ENCODE peak calls at places on chromosomes 16 and 17, in four cellular contexts. X is stomach, Z is HCT116, E is Panc1. B is an unnamed sample.

GRCh38 chr17:39769974-39770587 is 32.3 kb downstream of the GRB7 start:
- DNase-seq in Z (peak), E (peak), X (no peak), B (no peak)

GRCh38 chr16:54462766-54463165 is 176.2 kb upstream of the IRX3 start:
- DNase-seq in X (no peak), Z (no peak), E (no peak), B (no peak)

GRCh38 chr16:86578056-86578455 is 293 bp upstream of the FOXL1 start:
- DNase-seq in Z (no peak), E (no peak), X (no peak), B (no peak)

GRCh38 chr17:45260204-45260783 is 1.6 kb downstream of the SPATA32 start:
- DNase-seq in E (no peak), X (no peak), Z (no peak), B (no peak)

GRCh38 chr17:45171338-45172231 is 9.9 kb downstream of the HEXIM2 start:
- DNase-seq in E (no peak), Z (no peak), X (peak), B (no peak)

GRCh38 chr17:83006515-83007455 is 72.6 kb upstream of the METRNL start:
- DNase-seq in X (no peak), Z (no peak), E (no peak), B (no peak)

GRCh38 chr17:61461967-61462733 is 9.9 kb downstream of the TBX4 start:
- DNase-seq in E (no peak), X (no peak), Z (no peak), B (no peak)

GRCh38 chr16:50496990-50497389 is 51.2 kb upstream of the NKD1 start:
- DNase-seq in X (no peak), E (no peak), Z (no peak), B (no peak)

GRCh38 chr17:29846298-29846697 is 83.7 kb downstream of the SSH2 start:
- DNase-seq in E (no peak), Z (no peak), X (no peak), B (no peak)

GRCh38 chr17:78753316-78754250 is 28.5 kb downstream of the CYTH1 start:
- DNase-seq in Z (no peak), E (no peak), X (no peak), B (no peak)

GRCh38 chr17:1460233-1460632 is 4.2 kb upstream of the CRK start:
- DNase-seq in Z (no peak), E (peak), X (peak), B (no peak)

GRCh38 chr17:4956493-4957061 is 5.7 kb downstream of the ENO3 start:
- DNase-seq in Z (no peak), X (peak), E (no peak), B (no peak)

GRCh38 chr17:38893612-38894011 is 23.8 kb downstream of the LASP1 start:
- DNase-seq in Z (no peak), X (no peak), E (no peak), B (no peak)

GRCh38 chr17:5508855-5509254 is 22.5 kb downstream of the MIS12 start:
- DNase-seq in E (no peak), X (no peak), Z (no peak), B (no peak)

GRCh38 chr17:347309-347708 is 5.3 kb downstream of the RPH3AL start:
- DNase-seq in Z (no peak), E (no peak), X (no peak), B (no peak)

GRCh38 chr17:57915980-57916757 is 39.0 kb downstream of the CUEDC1 start:
- DNase-seq in E (no peak), X (no peak), Z (no peak), B (no peak)

GRCh38 chr17:37650419-37651003 is 7.3 kb upstream of the DDX52 start:
- DNase-seq in Z (peak), X (no peak), E (no peak), B (no peak)

GRCh38 chr16:86836503-86837125 is 258.3 kb downstream of the FOXL1 start:
- DNase-seq in E (no peak), Z (no peak), X (no peak), B (no peak)

GRCh38 chr16:76157629-76158028 is 119.6 kb upstream of the CNTNAP4 start:
- DNase-seq in X (no peak), Z (no peak), E (no peak), B (no peak)

GRCh38 chr16:11145173-11145820 is 110.7 kb downstream of the SOCS1 start:
- DNase-seq in Z (no peak), E (no peak), X (no peak), B (no peak)

GRCh38 chr16:54282202-54282922 is 4.2 kb downstream of the IRX3 start:
- DNase-seq in X (peak), E (no peak), Z (peak), B (peak)

GRCh38 chr17:2393184-2393953 is 7.5 kb downstream of the MNT start:
- DNase-seq in E (no peak), X (peak), Z (no peak), B (peak)

GRCh38 chr17:45070809-45071208 is 9.7 kb downstream of the NMT1 start:
- DNase-seq in Z (no peak), E (no peak), X (no peak), B (no peak)

GRCh38 chr17:1813088-1813487 is 16.6 kb downstream of the SMYD4 start:
- DNase-seq in X (no peak), E (no peak), Z (no peak), B (no peak)

GRCh38 chr17:17766351-17767095 is 70.3 kb downstream of the SREBF1 start:
- DNase-seq in X (no peak), Z (no peak), E (no peak), B (no peak)

GRCh38 chr17:28738680-28739384 is 5.0 kb upstream of the TRAF4 start:
- DNase-seq in X (no peak), Z (no peak), E (no peak), B (no peak)

GRCh38 chr16:87233928-87234327 is 83.3 kb downstream of the C16orf95 start:
- DNase-seq in X (no peak), E (no peak), Z (no peak), B (no peak)

GRCh38 chr17:21233581-21234337 is 19.5 kb downstream of the NATD1 start:
- DNase-seq in X (no peak), E (no peak), Z (no peak), B (no peak)

GRCh38 chr16:12729448-12729847 is 74.2 kb downstream of the CPPED1 start:
- DNase-seq in E (no peak), Z (no peak), X (no peak), B (no peak)

GRCh38 chr17:78555741-78556401 is 21.3 kb downstream of the DNAH17 start:
- DNase-seq in Z (no peak), X (no peak), E (no peak), B (no peak)

GRCh38 chr17:50564916-50565315 is 4.4 kb downstream of the CACNA1G start:
- DNase-seq in Z (no peak), X (no peak), E (no peak), B (peak)
- TF ChIP-seq POLR2AphosphoS5 in Z (no peak), X (no peak), E (no peak), B (no peak)

GRCh38 chr17:68029512-68030215 is 5.9 kb upstream of the KPNA2 start:
- DNase-seq in Z (no peak), X (no peak), E (no peak), B (no peak)
- TF ChIP-seq POLR2AphosphoS5 in Z (no peak), X (no peak), E (no peak), B (no peak)

GRCh38 chr17:81710514-81711308 is 1.4 kb upstream of the SLC25A10 start:
- DNase-seq in X (no peak), E (no peak), Z (no peak), B (no peak)
- TF ChIP-seq POLR2AphosphoS5 in X (no peak), E (peak), Z (no peak), B (no peak)

GRCh38 chr16:78458588-78458987 is 359.1 kb downstream of the WWOX start:
- DNase-seq in X (no peak), E (no peak), Z (no peak), B (no peak)

GRCh38 chr16:78462261-78463208 is 363.1 kb downstream of the WWOX start:
- DNase-seq in E (no peak), Z (no peak), X (no peak), B (no peak)

GRCh38 chr16:78461087-78461486 is 361.6 kb downstream of the WWOX start:
- DNase-seq in E (no peak), Z (no peak), X (no peak), B (no peak)

GRCh38 chr16:78461496-78461938 is 362.1 kb downstream of the WWOX start:
- DNase-seq in Z (no peak), X (no peak), E (no peak), B (no peak)

GRCh38 chr16:78460428-78460827 is 361.0 kb downstream of the WWOX start:
- DNase-seq in E (no peak), X (no peak), Z (no peak), B (no peak)
- TF ChIP-seq POLR2AphosphoS5 in E (no peak), X (no peak), Z (no peak), B (no peak)

GRCh38 chr17:7410634-7411426 is 3.2 kb downstream of the NLGN2 start:
- DNase-seq in E (no peak), X (no peak), Z (no peak), B (no peak)
- TF ChIP-seq POLR2AphosphoS5 in E (no peak), X (no peak), Z (no peak), B (no peak)

GRCh38 chr17:71114911-71115668 is 945.8 kb downstream of the KCNJ2 start:
- DNase-seq in E (no peak), Z (no peak), X (no peak), B (no peak)
- TF ChIP-seq POLR2AphosphoS5 in E (no peak), Z (no peak), X (no peak), B (no peak)

GRCh38 chr17:16568541-16569357 is at the start of gene ZNF287:
- DNase-seq in X (peak), E (peak), Z (no peak), B (peak)
- TF ChIP-seq POLR2AphosphoS5 in X (peak), E (peak), Z (no peak), B (peak)

GRCh38 chr16:89922477-89922883 is 662 bp upstream of the TUBB3 start:
- DNase-seq in E (no peak), X (peak), Z (peak), B (no peak)

GRCh38 chr16:89924925-89925307 is 1.8 kb downstream of the TUBB3 start:
- DNase-seq in X (no peak), Z (no peak), E (no peak), B (no peak)

GRCh38 chr16:89924298-89924924 is 1.3 kb downstream of the TUBB3 start:
- DNase-seq in E (no peak), Z (no peak), X (no peak), B (no peak)

GRCh38 chr16:89922884-89923639 is at the start of gene TUBB3:
- DNase-seq in Z (peak), E (no peak), X (peak), B (no peak)

GRCh38 chr16:89923640-89924297 is 627 bp downstream of the TUBB3 start:
- DNase-seq in E (no peak), X (no peak), Z (no peak), B (no peak)
- TF ChIP-seq POLR2AphosphoS5 in E (no peak), X (no peak), Z (no peak), B (no peak)